ENCODE peak calls at places on chromosomes 11 and 22, in six cellular contexts. J, T, B, D, R and C are unnamed samples.
A peak's percentile ranks its signal among the peaks of the same experiment; 100 is the strongest.

GRCh38 chr11:15412054-15412453 is 297.3 kb downstream of the INSC start:
- DNase-seq in R (no peak), D (no peak), B (no peak), J (no peak), T (no peak), C (no peak)

GRCh38 chr22:31345331-31346254 is 553 bp downstream of the PATZ1 start:
- DNase-seq in J (peak; percentile 90), B (peak; percentile 87), R (peak; percentile 56), D (peak; percentile 89), T (peak; percentile 73), C (peak; percentile 89)

GRCh38 chr11:76321340-76321739 is 59.6 kb downstream of the THAP12 start:
- DNase-seq in J (no peak), B (no peak), R (no peak), D (peak; percentile 28), T (no peak), C (no peak)

GRCh38 chr11:10878408-10879214 is 20.8 kb upstream of the ZBED5 start:
- DNase-seq in T (no peak), R (peak; percentile 31), D (no peak), J (no peak), B (no peak), C (no peak)

GRCh38 chr11:74683279-74683871 is 47.9 kb downstream of the CHRDL2 start:
- DNase-seq in B (no peak), T (peak; percentile 77), D (peak; percentile 57), R (no peak), J (no peak), C (no peak)

GRCh38 chr11:130439876-130440275 is 8.6 kb upstream of the ADAMTS15 start:
- DNase-seq in B (no peak), R (no peak), J (no peak), T (no peak), D (no peak), C (no peak)

GRCh38 chr11:36509265-36509664 is 807 bp downstream of the TRAF6 start:
- DNase-seq in D (no peak), B (no peak), J (peak; percentile 11), R (peak; percentile 29), T (no peak), C (peak; percentile 1)

GRCh38 chr22:18059991-18060390 is 17.8 kb upstream of the PEX26 start:
- DNase-seq in R (no peak), T (no peak), D (no peak), B (no peak), J (no peak), C (no peak)

GRCh38 chr11:17478064-17478463 is 1.4 kb upstream of the ABCC8 start:
- DNase-seq in J (no peak), R (no peak), D (no peak), T (no peak), B (no peak), C (no peak)

GRCh38 chr11:43738600-43739409 is 58.3 kb downstream of the HSD17B12 start:
- DNase-seq in D (no peak), T (no peak), R (peak; percentile 78), J (no peak), B (no peak), C (no peak)

GRCh38 chr22:38080847-38081635 is 2.9 kb downstream of the SLC16A8 start:
- DNase-seq in B (no peak), J (no peak), R (no peak), T (peak; percentile 26), D (peak; percentile 55), C (no peak)

GRCh38 chr11:12316432-12316831 is 60.9 kb upstream of the PARVA start:
- DNase-seq in J (no peak), B (no peak), R (no peak), T (no peak), D (no peak), C (no peak)

GRCh38 chr11:10381730-10382129 is 73.3 kb upstream of the AMPD3 start:
- DNase-seq in J (no peak), B (no peak), R (no peak), T (no peak), D (no peak), C (no peak)

GRCh38 chr22:50535113-50535512 is 5.3 kb upstream of the TYMP start:
- DNase-seq in J (no peak), R (no peak), B (no peak), D (no peak), T (no peak), C (no peak)

GRCh38 chr11:134036484-134037092 is 32.3 kb upstream of the JAM3 start:
- DNase-seq in D (no peak), J (no peak), B (peak; percentile 3), T (no peak), R (no peak), C (peak; percentile 37)

GRCh38 chr11:103807806-103808205 is 228.6 kb upstream of the DDI1 start:
- DNase-seq in J (no peak), R (no peak), T (no peak), B (no peak), D (no peak), C (no peak)

GRCh38 chr22:19218541-19219233 is 40.2 kb upstream of the SLC25A1 start:
- DNase-seq in D (no peak), T (no peak), J (no peak), R (no peak), B (no peak), C (no peak)

GRCh38 chr11:995752-996420 is 40.6 kb downstream of the MUC6 start:
- DNase-seq in R (no peak), T (no peak), B (no peak), D (no peak), J (no peak), C (no peak)

GRCh38 chr22:25987948-25988347 is 181.3 kb upstream of the SEZ6L start:
- DNase-seq in J (no peak), T (no peak), D (no peak), R (no peak), B (no peak), C (no peak)

GRCh38 chr11:114157476-114158050 is 98.1 kb downstream of the ZBTB16 start:
- DNase-seq in D (no peak), J (no peak), T (no peak), R (no peak), B (no peak), C (no peak)

GRCh38 chr22:44245867-44246266 is 65.1 kb downstream of the PARVG start:
- DNase-seq in B (no peak), J (no peak), D (no peak), R (no peak), T (no peak), C (no peak)

GRCh38 chr22:32050678-32051515 is 7.8 kb downstream of the SLC5A1 start:
- DNase-seq in R (peak; percentile 86), T (no peak), D (no peak), J (no peak), B (no peak), C (no peak)

GRCh38 chr11:116602637-116602942 is 170.2 kb downstream of the BUD13 start:
- DNase-seq in B (no peak), D (no peak), R (no peak), T (no peak), J (no peak), C (no peak)

GRCh38 chr22:49721211-49721763 is 106.4 kb downstream of the BRD1 start:
- DNase-seq in T (no peak), J (no peak), D (no peak), B (no peak), R (no peak), C (no peak)

GRCh38 chr11:81237139-81237538 is 1496.5 kb downstream of the FAM181B start:
- DNase-seq in B (no peak), D (no peak), R (peak; percentile 64), J (no peak), T (no peak), C (no peak)

GRCh38 chr22:19929586-19930302 is 11.8 kb upstream of the COMT start:
- DNase-seq in B (no peak), T (no peak), R (no peak), D (peak; percentile 39), J (no peak), C (no peak)

GRCh38 chr11:406796-407650 is 7.8 kb downstream of the SIGIRR start:
- DNase-seq in T (no peak), D (peak; percentile 92), J (peak; percentile 94), B (peak; percentile 83), R (peak; percentile 71), C (peak; percentile 93)

GRCh38 chr22:37088108-37088605 is 21.4 kb downstream of the TMPRSS6 start:
- DNase-seq in R (peak; percentile 12), T (no peak), J (no peak), D (no peak), B (no peak), C (no peak)

GRCh38 chr22:45968751-45969413 is 8.1 kb downstream of the WNT7B start:
- DNase-seq in D (no peak), R (peak; percentile 49), B (no peak), J (no peak), T (no peak), C (no peak)